ENCODE peak calls at places on chromosomes 11 and 22, in six cellular contexts. T, B, V, C, W and R are unnamed samples.

GRCh38 chr11:92122561-92122960 is 102.1 kb upstream of the FAT3 start:
- DNase-seq in T (no peak), B (no peak), V (no peak), C (no peak), W (no peak), R (no peak)

GRCh38 chr11:59141673-59142460 is 789 bp upstream of the FAM111A start:
- DNase-seq in T (no peak), B (peak), V (no peak), C (no peak), W (no peak), R (no peak)

GRCh38 chr11:13928566-13929251 is 33.8 kb upstream of the SPON1 start:
- DNase-seq in T (no peak), B (peak), V (no peak), C (no peak), W (no peak), R (no peak)

GRCh38 chr22:37079668-37080171 is 28.2 kb downstream of the KCTD17 start:
- DNase-seq in T (peak), B (peak), V (no peak), C (peak), W (no peak), R (no peak)

GRCh38 chr11:13680501-13681264 is 12.2 kb downstream of the FAR1 start:
- DNase-seq in T (no peak), B (no peak), V (no peak), C (no peak), W (no peak), R (no peak)

GRCh38 chr11:118889796-118890195 is 6.1 kb downstream of the CXCR5 start:
- DNase-seq in T (no peak), B (peak), V (peak), C (no peak), W (no peak), R (no peak)

GRCh38 chr11:60916669-60917206 is 2.8 kb downstream of the TMEM109 start:
- DNase-seq in T (no peak), B (no peak), V (no peak), C (no peak), W (no peak), R (no peak)

GRCh38 chr11:15864021-15864805 is 492.1 kb downstream of the SOX6 start:
- DNase-seq in T (no peak), B (no peak), V (no peak), C (no peak), W (no peak), R (no peak)

GRCh38 chr11:68840661-68841653 is 759 bp downstream of the CPT1A start:
- DNase-seq in T (peak), B (peak), V (peak), C (peak), W (no peak), R (no peak)

GRCh38 chr11:48006301-48006992 is 26.1 kb downstream of the PTPRJ start:
- DNase-seq in T (no peak), B (peak), V (no peak), C (no peak), W (no peak), R (no peak)

GRCh38 chr22:40951795-40952602 is 821 bp downstream of the RBX1 start:
- DNase-seq in T (no peak), B (peak), V (no peak), C (no peak), W (no peak), R (no peak)

GRCh38 chr22:47033648-47034000 is 271.2 kb downstream of the TBC1D22A start:
- DNase-seq in T (no peak), B (no peak), V (no peak), C (no peak), W (no peak), R (no peak)

GRCh38 chr11:75214411-75214821 is 26.2 kb upstream of the TPBGL start:
- DNase-seq in T (peak), B (peak), V (peak), C (peak), W (peak), R (no peak)

GRCh38 chr11:30365793-30366517 is 43.1 kb downstream of the ARL14EP start:
- DNase-seq in T (no peak), B (no peak), V (no peak), C (no peak), W (no peak), R (no peak)

GRCh38 chr11:30605036-30605435 is 18.9 kb upstream of the MPPED2 start:
- DNase-seq in T (no peak), B (no peak), V (no peak), C (no peak), W (no peak), R (no peak)

GRCh38 chr11:124454552-124454951 is 9.1 kb upstream of the OR8B8 start:
- DNase-seq in T (no peak), B (no peak), V (no peak), C (no peak), W (no peak), R (no peak)

GRCh38 chr22:30843245-30843644 is 125.3 kb downstream of the MORC2 start:
- DNase-seq in T (no peak), B (no peak), V (no peak), C (no peak), W (peak), R (no peak)

GRCh38 chr11:27921472-27921871 is 186.5 kb downstream of the KIF18A start:
- DNase-seq in T (no peak), B (no peak), V (no peak), C (no peak), W (no peak), R (no peak)

GRCh38 chr11:1988667-1989317 is 8.8 kb downstream of the H19 start:
- DNase-seq in T (no peak), B (no peak), V (peak), C (no peak), W (no peak), R (no peak)

GRCh38 chr11:107563702-107564101 is 1.8 kb downstream of the ALKBH8 start:
- DNase-seq in T (peak), B (peak), V (no peak), C (peak), W (no peak), R (no peak)

GRCh38 chr22:32761251-32761903 is 40.1 kb upstream of the TIMP3 start:
- DNase-seq in T (no peak), B (peak), V (no peak), C (no peak), W (no peak), R (no peak)

GRCh38 chr11:68468217-68468828 is 7.8 kb downstream of the PPP6R3 start:
- DNase-seq in T (no peak), B (no peak), V (no peak), C (no peak), W (no peak), R (no peak)

GRCh38 chr22:30261134-30261533 is 5.5 kb downstream of the OSM start:
- DNase-seq in T (no peak), B (no peak), V (no peak), C (no peak), W (no peak), R (no peak)

GRCh38 chr22:40628354-40629042 is 8.0 kb downstream of the MRTFA start:
- DNase-seq in T (no peak), B (peak), V (no peak), C (no peak), W (no peak), R (no peak)

GRCh38 chr11:34631297-34631696 is 10.4 kb downstream of the EHF start:
- DNase-seq in T (no peak), B (no peak), V (no peak), C (no peak), W (no peak), R (no peak)
- H3K4me3 ChIP-seq in T (no peak), B (no peak), V (no peak), C (no peak), W (no peak), R (no peak)

GRCh38 chr22:29074276-29074625 is 1.4 kb downstream of the KREMEN1 start:
- DNase-seq in T (no peak), B (no peak), V (no peak), C (no peak), W (no peak), R (no peak)
- H3K4me3 ChIP-seq in T (no peak), B (peak), V (peak), C (peak), W (peak), R (no peak)

GRCh38 chr11:77710358-77710757 is 72.8 kb upstream of the CLNS1A start:
- DNase-seq in T (no peak), B (peak), V (no peak), C (no peak), W (no peak), R (peak)

GRCh38 chr11:77704029-77704428 is 66.4 kb upstream of the CLNS1A start:
- DNase-seq in T (no peak), B (no peak), V (no peak), C (no peak), W (no peak), R (no peak)

GRCh38 chr11:77699425-77699824 is 61.8 kb upstream of the CLNS1A start:
- DNase-seq in T (no peak), B (no peak), V (no peak), C (no peak), W (no peak), R (no peak)

GRCh38 chr11:77705877-77706579 is 68.4 kb upstream of the CLNS1A start:
- DNase-seq in T (no peak), B (no peak), V (no peak), C (no peak), W (no peak), R (no peak)

DNA sequence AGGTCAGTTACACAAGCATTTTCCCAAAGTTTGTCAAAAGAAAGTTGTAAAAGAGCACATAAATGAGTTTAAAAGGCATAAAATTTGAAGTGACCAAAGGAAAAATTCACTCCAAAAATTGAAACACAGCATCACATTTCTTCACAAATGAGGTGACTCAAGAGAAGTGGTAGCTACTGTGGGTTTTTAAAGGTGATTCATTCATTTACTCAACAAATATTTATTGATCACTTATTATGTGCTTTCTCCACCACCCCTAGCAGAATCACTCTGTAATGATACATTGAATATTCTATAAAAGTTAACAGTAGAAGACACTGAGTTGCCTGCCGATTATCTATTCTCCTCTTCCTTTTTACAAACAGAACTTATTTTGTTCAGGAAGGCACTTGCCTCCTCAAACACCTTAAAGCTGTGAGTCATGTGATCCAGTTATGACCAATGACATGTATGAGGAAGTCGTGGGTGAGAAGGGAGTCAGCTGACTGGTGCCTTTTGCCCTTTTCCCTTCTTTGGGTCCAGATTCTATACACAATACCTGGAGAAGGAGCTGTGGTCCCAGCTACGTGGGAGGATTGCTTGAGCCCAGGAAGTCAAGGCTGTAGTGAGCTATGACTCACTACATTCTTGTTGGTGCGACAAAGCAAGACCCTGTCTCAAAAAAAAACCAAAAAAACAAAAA is 67.7 kb upstream of the CLNS1A start:
- DNase-seq in T (no peak), B (peak), V (no peak), C (no peak), W (no peak), R (no peak)
- H3K4me3 ChIP-seq in T (no peak), B (no peak), V (no peak), C (no peak), W (no peak), R (no peak)

GRCh38 chr11:65496304-65497140 is 2.3 kb upstream of the MALAT1 start:
- DNase-seq in T (no peak), B (peak), V (no peak), C (no peak), W (no peak), R (no peak)

GRCh38 chr11:65498977-65499712 is at the start of gene MALAT1:
- DNase-seq in T (peak), B (peak), V (peak), C (peak), W (peak), R (no peak)

GRCh38 chr11:65498042-65498726 is 661 bp upstream of the MALAT1 start:
- DNase-seq in T (peak), B (peak), V (peak), C (peak), W (no peak), R (no peak)

GRCh38 chr11:65498727-65498976 is 193 bp upstream of the MALAT1 start:
- DNase-seq in T (no peak), B (no peak), V (no peak), C (no peak), W (no peak), R (no peak)

GRCh38 chr11:65497141-65498041 is 1.5 kb upstream of the MALAT1 start:
- DNase-seq in T (peak), B (peak), V (peak), C (peak), W (peak), R (no peak)
- H3K4me3 ChIP-seq in T (peak), B (peak), V (peak), C (peak), W (peak), R (peak)

GRCh38 chr22:50471197-50471847 is 3.5 kb downstream of the SBF1 start:
- DNase-seq in T (no peak), B (no peak), V (no peak), C (no peak), W (no peak), R (no peak)

GRCh38 chr22:50467773-50468440 is 6.9 kb downstream of the SBF1 start:
- DNase-seq in T (no peak), B (no peak), V (no peak), C (no peak), W (no peak), R (no peak)

GRCh38 chr22:50468626-50469025 is 6.2 kb downstream of the SBF1 start:
- DNase-seq in T (no peak), B (no peak), V (no peak), C (no peak), W (no peak), R (no peak)

GRCh38 chr22:50470491-50470890 is 4.3 kb downstream of the SBF1 start:
- DNase-seq in T (peak), B (no peak), V (no peak), C (no peak), W (no peak), R (no peak)

GRCh38 chr22:50469377-50470305 is 5.2 kb downstream of the SBF1 start:
- DNase-seq in T (peak), B (no peak), V (no peak), C (peak), W (peak), R (no peak)
- H3K4me3 ChIP-seq in T (no peak), B (no peak), V (no peak), C (peak), W (no peak), R (no peak)